ENCODE peak calls at places on chromosome 7, in five cellular contexts. Z is K562, Y is H1, F is GM12878, U is HepG2. R is an unnamed sample.

GRCh38 chr7:6708304-6708703 is 1.6 kb upstream of the ZNF12 start:
- DNase-seq in F (no peak), Y (no peak), U (peak; percentile 26), Z (no peak), R (no peak)

GRCh38 chr7:31811650-31812461 is 124.8 kb downstream of the PPP1R17 start:
- DNase-seq in Z (no peak), Y (no peak), U (no peak), F (peak; percentile 58), R (no peak)

GRCh38 chr7:158067931-158068482 is 519.6 kb downstream of the PTPRN2 start:
- DNase-seq in Z (no peak), U (no peak), Y (no peak), F (no peak), R (no peak)

GRCh38 chr7:36400606-36401005 is 10.9 kb downstream of the ANLN start:
- DNase-seq in Z (no peak), Y (no peak), F (no peak), U (no peak), R (peak; percentile 10)

GRCh38 chr7:34392972-34393371 is 265.0 kb upstream of the NPSR1 start:
- DNase-seq in Z (no peak), Y (no peak), F (no peak), U (no peak), R (no peak)

GRCh38 chr7:118839544-118839943 is 615.0 kb downstream of the ANKRD7 start:
- DNase-seq in Y (no peak), U (no peak), Z (no peak), F (no peak), R (no peak)

GRCh38 chr7:16417958-16418357 is 3.4 kb downstream of the CRPPA start:
- DNase-seq in F (no peak), Y (no peak), Z (no peak), U (no peak), R (no peak)

GRCh38 chr7:37234334-37234733 is 214.3 kb downstream of the ELMO1 start:
- DNase-seq in Y (no peak), F (no peak), U (no peak), Z (no peak), R (peak; percentile 36)

GRCh38 chr7:102991540-102992214 is 78.9 kb downstream of the LRRC17 start:
- DNase-seq in U (peak; percentile 71), F (no peak), Z (peak; percentile 84), Y (no peak), R (no peak)

GRCh38 chr7:127253289-127254162 is 785 bp upstream of the GRM8 start:
- DNase-seq in Y (peak; percentile 87), U (peak; percentile 8), Z (peak; percentile 86), F (no peak), R (peak; percentile 86)

GRCh38 chr7:15326044-15326644 is 235.7 kb downstream of the AGMO start:
- DNase-seq in F (no peak), U (peak; percentile 3), Y (no peak), Z (no peak), R (peak; percentile 61)

GRCh38 chr7:32586291-32587221 is 91.3 kb downstream of the AVL9 start:
- DNase-seq in Y (no peak), U (no peak), F (no peak), Z (peak; percentile 27), R (no peak)

GRCh38 chr7:84188811-84189405 is 5.7 kb downstream of the SEMA3A start:
- DNase-seq in F (no peak), Y (no peak), U (peak; percentile 6), Z (no peak), R (no peak)

GRCh38 chr7:76506081-76506440 is 4.3 kb upstream of the UPK3B start:
- DNase-seq in Y (no peak), U (no peak), Z (no peak), F (no peak), R (no peak)

GRCh38 chr7:149007146-149007545 is 21.2 kb downstream of the PDIA4 start:
- DNase-seq in U (no peak), Y (no peak), Z (no peak), F (no peak), R (no peak)

GRCh38 chr7:128410092-128410665 is 397 bp upstream of the IMPDH1 start:
- DNase-seq in F (no peak), Z (peak; percentile 73), U (no peak), Y (no peak), R (peak; percentile 79)

GRCh38 chr7:30469303-30469702 is 9.3 kb downstream of the NOD1 start:
- DNase-seq in Z (no peak), F (no peak), Y (peak; percentile 66), U (peak; percentile 83), R (peak; percentile 96)

GRCh38 chr7:34622182-34622581 is 35.8 kb upstream of the NPSR1 start:
- DNase-seq in F (no peak), Z (no peak), Y (no peak), U (no peak), R (peak; percentile 48)

GRCh38 chr7:74604326-74605020 is 53.0 kb upstream of the GTF2I start:
- DNase-seq in F (no peak), Y (no peak), U (no peak), Z (no peak), R (no peak)

GRCh38 chr7:3558410-3558809 is 257.4 kb downstream of the SDK1 start:
- DNase-seq in Z (no peak), F (no peak), U (no peak), Y (no peak), R (no peak)

GRCh38 chr7:41930538-41931262 is 227.8 kb upstream of the INHBA start:
- DNase-seq in Y (no peak), Z (no peak), U (no peak), F (no peak), R (no peak)

GRCh38 chr7:148672041-148672440 is 26.7 kb upstream of the CUL1 start:
- DNase-seq in Z (no peak), U (no peak), F (no peak), Y (no peak), R (no peak)

GRCh38 chr7:25722856-25723255 is 429.1 kb upstream of the NFE2L3 start:
- DNase-seq in F (no peak), Y (no peak), Z (no peak), U (no peak), R (no peak)

GRCh38 chr7:27208998-27209397 is 9.1 kb upstream of the HOXA13 start:
- DNase-seq in U (no peak), Z (no peak), Y (no peak), F (no peak), R (no peak)
- H3K27me3 ChIP-seq in U (peaks cover 5% of the 10 kb centered on the region), Z (peaks cover 71% of the 10 kb centered on the region), Y (peaks cover 100% of the 10 kb centered on the region), F (peaks cover 11% of the 10 kb centered on the region), R (peaks cover 100% of the 10 kb centered on the region)

DNA sequence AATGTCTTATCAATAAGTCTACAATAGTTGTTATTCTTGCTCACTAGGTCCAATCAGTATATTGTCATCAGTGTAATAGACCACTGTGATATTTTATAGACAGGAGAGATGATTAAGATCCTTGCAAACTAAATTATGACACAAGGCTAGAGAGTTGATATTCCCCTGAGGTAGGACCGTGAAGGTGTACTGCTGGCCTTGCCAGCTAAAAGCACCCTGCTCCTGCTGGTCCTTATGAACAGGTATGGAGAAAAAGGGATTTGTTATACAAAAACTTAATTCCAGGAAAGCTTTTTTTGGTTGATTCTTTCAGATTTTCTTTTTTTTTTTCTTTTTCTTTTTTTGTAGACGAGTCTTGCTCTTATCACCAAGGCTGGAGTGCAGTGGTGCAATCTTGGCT is 16.8 kb upstream of the TMEM213 start:
- DNase-seq in Z (no peak), F (no peak), Y (no peak), U (no peak), R (no peak)
- TF ChIP-seq CREB1 in Z (no peak), F (no peak), Y (no peak), U (no peak), R (no peak)

GRCh38 chr7:110918949-110919548 is 171.9 kb upstream of the LRRN3 start:
- DNase-seq in Z (no peak), F (peak; percentile 28), Y (no peak), U (no peak), R (no peak)
- H3K27me3 ChIP-seq in Z (no peaks in the 10 kb centered on the region), F (no peaks in the 10 kb centered on the region), Y (no peaks in the 10 kb centered on the region), U (no peaks in the 10 kb centered on the region), R (no peaks in the 10 kb centered on the region)

GRCh38 chr7:1999278-1999984 is 233.3 kb downstream of the MAD1L1 start:
- DNase-seq in Z (no peak), F (no peak), Y (no peak), U (no peak), R (no peak)
- TF ChIP-seq CREB1 in Z (no peak), F (no peak), Y (no peak), U (no peak), R (no peak)

GRCh38 chr7:132577206-132578049 is 1.2 kb upstream of the PLXNA4 start:
- DNase-seq in Z (no peak), F (no peak), Y (peak; percentile 75), U (no peak), R (peak; percentile 84)

GRCh38 chr7:132578826-132579225 is 2.6 kb upstream of the PLXNA4 start:
- DNase-seq in F (no peak), U (no peak), Y (no peak), Z (no peak), R (no peak)

GRCh38 chr7:132579260-132579899 is 3.1 kb upstream of the PLXNA4 start:
- DNase-seq in Y (no peak), F (no peak), Z (no peak), U (no peak), R (no peak)

GRCh38 chr7:132576723-132577089 is 436 bp upstream of the PLXNA4 start:
- DNase-seq in Y (no peak), Z (no peak), F (no peak), U (no peak), R (peak; percentile 14)

GRCh38 chr7:132578050-132578370 is 1.7 kb upstream of the PLXNA4 start:
- DNase-seq in F (no peak), U (no peak), Z (no peak), Y (no peak), R (no peak)
- H3K27me3 ChIP-seq in F (peaks cover 17% of the 10 kb centered on the region), U (peaks cover 12% of the 10 kb centered on the region), Z (peaks cover 54% of the 10 kb centered on the region), Y (peaks cover 62% of the 10 kb centered on the region), R (peaks cover 70% of the 10 kb centered on the region)

GRCh38 chr7:151146761-151147160 is 20.7 kb downstream of the GBX1 start:
- DNase-seq in Y (no peak), Z (no peak), U (no peak), F (no peak), R (no peak)
- TF ChIP-seq CREB1 in Y (no peak), Z (no peak), U (no peak), F (no peak), R (no peak)

GRCh38 chr7:95904099-95904498 is 131.7 kb downstream of the DYNC1I1 start:
- DNase-seq in U (no peak), F (no peak), Z (no peak), Y (no peak), R (no peak)
- H3K27me3 ChIP-seq in U (no peaks in the 10 kb centered on the region), F (no peaks in the 10 kb centered on the region), Z (no peaks in the 10 kb centered on the region), Y (no peaks in the 10 kb centered on the region), R (no peaks in the 10 kb centered on the region)

GRCh38 chr7:90726120-90726519 is 130.0 kb downstream of the CDK14 start:
- DNase-seq in Y (no peak), U (no peak), F (no peak), Z (no peak), R (no peak)
- TF ChIP-seq CREB1 in Y (no peak), U (no peak), F (no peak), Z (no peak), R (no peak)